ENCODE peak calls at places on chromosomes 1 and 21, in ten cellular contexts. D, H, Q, M, X, Y, K, A, C and L are unnamed samples.

GRCh38 chr1:7420098-7420445 is 351.0 kb upstream of the VAMP3 start:
- DNase-seq in D (no peak), H (no peak), Q (no peak), M (no peak), X (no peak), Y (no peak), K (no peak), A (no peak), C (no peak), L (no peak)

GRCh38 chr1:198496216-198497143 is 44.0 kb downstream of the ATP6V1G3 start:
- DNase-seq in D (peak), H (no peak), Q (no peak), M (no peak), X (no peak), Y (peak), K (peak), A (no peak), C (no peak), L (no peak)

GRCh38 chr1:156421939-156422601 is 53.1 kb downstream of the RHBG start:
- DNase-seq in D (no peak), H (no peak), Q (no peak), M (no peak), X (no peak), Y (no peak), K (no peak), A (no peak), C (no peak), L (no peak)

GRCh38 chr1:193111641-193112090 is 6.5 kb upstream of the GLRX2 start:
- DNase-seq in D (peak), H (no peak), Q (no peak), M (no peak), X (no peak), Y (peak), K (peak), A (no peak), C (no peak), L (no peak)

GRCh38 chr1:8059161-8059622 is 33.1 kb upstream of the ERRFI1 start:
- DNase-seq in D (no peak), H (no peak), Q (no peak), M (no peak), X (no peak), Y (peak), K (no peak), A (no peak), C (no peak), L (no peak)

GRCh38 chr1:230113605-230114241 is 46.7 kb downstream of the GALNT2 start:
- DNase-seq in D (peak), H (no peak), Q (no peak), M (no peak), X (no peak), Y (peak), K (peak), A (no peak), C (no peak), L (peak)

GRCh38 chr1:232110281-232111090 is 483.9 kb downstream of the DISC1 start:
- DNase-seq in D (no peak), H (no peak), Q (no peak), M (no peak), X (no peak), Y (peak), K (no peak), A (no peak), C (no peak), L (no peak)

GRCh38 chr1:170586942-170587593 is 55.1 kb downstream of the GORAB start:
- DNase-seq in D (no peak), H (no peak), Q (no peak), M (no peak), X (no peak), Y (peak), K (no peak), A (no peak), C (no peak), L (no peak)

GRCh38 chr1:21131200-21131599 is 45.5 kb downstream of the EIF4G3 start:
- DNase-seq in D (no peak), H (no peak), Q (no peak), M (no peak), X (no peak), Y (no peak), K (no peak), A (no peak), C (no peak), L (no peak)

GRCh38 chr1:89525169-89525855 is 683 bp downstream of the LRRC8B start:
- DNase-seq in D (peak), H (peak), Q (no peak), M (peak), X (peak), Y (no peak), K (no peak), A (peak), C (peak), L (no peak)

GRCh38 chr1:56056438-56057312 is 522.7 kb downstream of the PLPP3 start:
- DNase-seq in D (no peak), H (no peak), Q (no peak), M (no peak), X (no peak), Y (peak), K (peak), A (no peak), C (no peak), L (no peak)

GRCh38 chr1:117284408-117285215 is 73.9 kb upstream of the VTCN1 start:
- DNase-seq in D (peak), H (no peak), Q (no peak), M (peak), X (no peak), Y (peak), K (peak), A (peak), C (peak), L (no peak)

GRCh38 chr1:157073944-157074685 is 25.5 kb downstream of the ETV3L start:
- DNase-seq in D (peak), H (peak), Q (no peak), M (peak), X (peak), Y (peak), K (no peak), A (peak), C (no peak), L (peak)

GRCh38 chr1:207282496-207283380 is 38.7 kb upstream of the CD55 start:
- DNase-seq in D (no peak), H (no peak), Q (no peak), M (peak), X (no peak), Y (peak), K (peak), A (no peak), C (no peak), L (peak)

GRCh38 chr1:222394224-222394623 is 153.7 kb downstream of the HHIPL2 start:
- DNase-seq in D (no peak), H (no peak), Q (no peak), M (no peak), X (no peak), Y (no peak), K (no peak), A (no peak), C (no peak), L (no peak)

GRCh38 chr1:178362784-178363183 is 134.0 kb downstream of the CLEC20A start:
- DNase-seq in D (no peak), H (no peak), Q (no peak), M (no peak), X (no peak), Y (peak), K (no peak), A (no peak), C (no peak), L (no peak)

GRCh38 chr1:240308061-240308460 is 216.4 kb downstream of the FMN2 start:
- DNase-seq in D (no peak), H (no peak), Q (no peak), M (no peak), X (no peak), Y (no peak), K (no peak), A (no peak), C (no peak), L (no peak)

GRCh38 chr1:30085814-30086770 is 637.3 kb downstream of the MATN1 start:
- DNase-seq in D (peak), H (peak), Q (peak), M (no peak), X (no peak), Y (no peak), K (no peak), A (peak), C (no peak), L (no peak)

GRCh38 chr21:42463861-42464515 is 32.0 kb downstream of the RSPH1 start:
- DNase-seq in D (peak), H (peak), Q (no peak), M (peak), X (peak), Y (peak), K (peak), A (peak), C (peak), L (peak)

GRCh38 chr1:152047607-152047953 is 10.8 kb upstream of the S100A11 start:
- DNase-seq in D (peak), H (no peak), Q (peak), M (peak), X (no peak), Y (no peak), K (peak), A (peak), C (no peak), L (no peak)

GRCh38 chr1:208036177-208036808 is 125.4 kb upstream of the CD34 start:
- DNase-seq in D (peak), H (no peak), Q (no peak), M (no peak), X (no peak), Y (peak), K (peak), A (no peak), C (no peak), L (no peak)

GRCh38 chr1:236518343-236518742 is 5.4 kb upstream of the LGALS8 start:
- DNase-seq in D (no peak), H (no peak), Q (no peak), M (no peak), X (no peak), Y (peak), K (no peak), A (no peak), C (no peak), L (no peak)

GRCh38 chr1:92961896-92962752 is 862 bp upstream of the DIPK1A start:
- DNase-seq in D (peak), H (peak), Q (no peak), M (no peak), X (peak), Y (peak), K (peak), A (no peak), C (no peak), L (no peak)

GRCh38 chr1:45205000-45205909 is 1.1 kb downstream of the ZSWIM5 start:
- DNase-seq in D (peak), H (peak), Q (no peak), M (peak), X (peak), Y (peak), K (no peak), A (peak), C (peak), L (no peak)

GRCh38 chr1:153578490-153578889 is 12.8 kb upstream of the S100A2 start:
- DNase-seq in D (peak), H (no peak), Q (no peak), M (no peak), X (no peak), Y (peak), K (peak), A (no peak), C (no peak), L (no peak)

GRCh38 chr1:145740269-145740668 is 21.0 kb downstream of the CD160 start:
- DNase-seq in D (no peak), H (no peak), Q (no peak), M (no peak), X (no peak), Y (peak), K (peak), A (no peak), C (no peak), L (no peak)